ENCODE peak calls at places on chromosomes 2 and 18, in four cellular contexts. N is endothelial cell of umbilical vein, R is GM12878, O is K562. V is an unnamed sample. For H4K20me1, the result is how much of the 10 kb centered on the place peaks cover.

GRCh38 chr2:74587664-74588277 is 33.3 kb downstream of the DOK1 start:
- DNase-seq in N (peak), R (no peak), O (peak), V (peak)

GRCh38 chr2:238053195-238053776 is 7.5 kb upstream of the SCLY start:
- DNase-seq in N (no peak), R (no peak), O (no peak), V (peak)

GRCh38 chr18:27419646-27420045 is 234.5 kb upstream of the CHST9 start:
- DNase-seq in N (no peak), R (no peak), O (no peak), V (no peak)

GRCh38 chr2:28436525-28437051 is 43.9 kb downstream of the FOSL2 start:
- DNase-seq in N (no peak), R (no peak), O (no peak), V (no peak)

GRCh38 chr2:39873586-39873985 is 94.5 kb upstream of the THUMPD2 start:
- DNase-seq in N (no peak), R (no peak), O (no peak), V (no peak)

GRCh38 chr2:212441821-212442220 is 96.8 kb downstream of the ERBB4 start:
- DNase-seq in N (no peak), R (no peak), O (no peak), V (no peak)

GRCh38 chr2:21793461-21793860 is 669.7 kb downstream of the TDRD15 start:
- DNase-seq in N (no peak), R (no peak), O (no peak), V (peak)

GRCh38 chr2:70974592-70974991 is 3.8 kb upstream of the ANKRD53 start:
- DNase-seq in N (no peak), R (no peak), O (peak), V (no peak)

GRCh38 chr2:142280846-142281245 is 150.0 kb upstream of the LRP1B start:
- DNase-seq in N (no peak), R (no peak), O (no peak), V (no peak)

GRCh38 chr18:37524546-37525301 is 40.9 kb downstream of the CELF4 start:
- DNase-seq in N (no peak), R (no peak), O (no peak), V (no peak)

GRCh38 chr2:180675170-180675569 is 305.2 kb upstream of the UBE2E3 start:
- DNase-seq in N (no peak), R (no peak), O (no peak), V (no peak)

GRCh38 chr2:234954551-234954992 is 2.8 kb downstream of the SH3BP4 start:
- DNase-seq in N (peak), R (no peak), O (no peak), V (peak)

GRCh38 chr18:21703241-21703820 is 1.2 kb downstream of the ABHD3 start:
- DNase-seq in N (no peak), R (peak), O (peak), V (peak)

GRCh38 chr2:202158796-202159195 is 79.6 kb downstream of the SUMO1 start:
- DNase-seq in N (no peak), R (no peak), O (no peak), V (peak)

GRCh38 chr2:234083572-234084348 is 33.3 kb downstream of the SPP2 start:
- DNase-seq in N (no peak), R (no peak), O (no peak), V (no peak)

GRCh38 chr2:218806346-218806978 is 24.5 kb downstream of the CYP27A1 start:
- DNase-seq in N (peak), R (peak), O (no peak), V (peak)

GRCh38 chr2:160324161-160324768 is 124.2 kb upstream of the ITGB6 start:
- DNase-seq in N (peak), R (no peak), O (peak), V (peak)

GRCh38 chr2:26605195-26605968 is 35.8 kb downstream of the CIB4 start:
- DNase-seq in N (peak), R (peak), O (peak), V (peak)

GRCh38 chr2:172931256-172931894 is 144.3 kb upstream of the MAP3K20 start:
- DNase-seq in N (peak), R (no peak), O (peak), V (peak)

GRCh38 chr18:56986829-56987228 is 160.1 kb upstream of the BOD1L2 start:
- DNase-seq in N (no peak), R (no peak), O (no peak), V (no peak)

GRCh38 chr2:130186391-130186790 is 4.3 kb downstream of the MZT2B start:
- DNase-seq in N (no peak), R (no peak), O (no peak), V (no peak)
- TF ChIP-seq FOS in N (no peak), R (no peak), O (no peak), V (no peak)

DNA sequence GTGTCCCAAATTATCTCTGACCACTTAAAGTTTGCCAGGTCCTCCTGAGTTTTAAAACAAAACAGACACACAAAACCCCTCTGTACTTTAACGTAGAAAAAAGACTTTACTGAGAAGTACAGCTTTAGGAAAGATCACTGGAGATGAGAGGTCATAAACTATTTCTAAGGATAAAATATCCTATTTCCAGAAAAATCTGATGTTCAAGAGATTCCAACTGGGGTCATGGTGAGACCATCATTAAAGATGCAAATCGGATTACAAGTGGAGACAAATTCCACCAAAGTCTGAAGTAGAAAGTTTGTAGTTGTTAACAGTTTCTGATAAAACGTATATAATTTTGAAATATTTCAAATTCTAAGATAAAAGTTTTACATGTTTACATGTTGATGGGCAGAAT is 241.6 kb downstream of the TCF4 start:
- DNase-seq in N (no peak), R (no peak), O (no peak), V (no peak)
- H4K20me1 ChIP-seq in N (under half), R (under half), O (under half), V (under half)

GRCh38 chr2:38438133-38438532 is 61.1 kb upstream of the ATL2 start:
- DNase-seq in N (no peak), R (no peak), O (no peak), V (no peak)

GRCh38 chr2:38439807-38440300 is 62.8 kb upstream of the ATL2 start:
- DNase-seq in N (no peak), R (no peak), O (no peak), V (no peak)

GRCh38 chr2:38440655-38441054 is 63.6 kb upstream of the ATL2 start:
- DNase-seq in N (no peak), R (no peak), O (peak), V (no peak)

GRCh38 chr2:38438536-38439225 is 61.6 kb upstream of the ATL2 start:
- DNase-seq in N (no peak), R (peak), O (no peak), V (no peak)

GRCh38 chr2:38439226-38439612 is 62.1 kb upstream of the ATL2 start:
- DNase-seq in N (no peak), R (no peak), O (no peak), V (no peak)
- TF ChIP-seq FOS in N (no peak), R (no peak), O (no peak), V (no peak)

DNA sequence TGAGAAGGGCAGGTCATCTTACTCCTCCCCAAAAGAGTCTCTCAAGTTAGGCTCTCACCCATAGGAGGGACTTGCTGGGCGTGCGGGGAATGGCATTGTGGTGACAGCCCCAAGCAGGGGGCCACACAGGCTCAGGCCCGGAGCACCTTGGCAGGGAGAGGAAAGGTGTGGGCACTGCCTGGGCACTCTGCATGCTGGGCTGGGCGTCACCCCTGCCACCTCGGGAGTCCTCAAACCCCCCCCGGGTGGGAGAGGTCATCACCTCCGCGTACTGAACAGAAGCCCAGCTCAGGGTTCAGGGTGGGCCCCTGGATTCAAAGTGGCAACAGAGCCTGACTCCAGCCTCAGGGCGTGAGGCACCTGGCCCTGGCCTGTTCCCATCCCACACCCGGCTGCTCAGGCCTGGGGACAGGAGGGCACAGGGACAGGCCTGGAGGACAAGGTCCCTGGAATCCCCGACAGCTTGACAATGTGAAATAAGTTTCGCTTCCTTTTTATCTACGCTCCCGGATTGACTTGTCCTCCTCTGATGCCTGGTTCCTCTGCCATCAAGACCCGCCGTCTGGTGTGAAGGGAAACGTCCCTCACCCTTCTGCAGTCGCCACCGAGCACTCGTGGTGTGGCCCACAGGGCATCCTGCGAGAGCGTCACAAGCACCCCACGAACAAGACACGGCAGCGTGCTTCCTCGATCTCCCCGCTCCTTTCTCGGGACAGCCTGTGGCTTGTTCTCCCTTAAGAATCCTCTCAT is 97.8 kb downstream of the HDAC4 start:
- DNase-seq in N (no peak), R (no peak), O (no peak), V (no peak)
- H4K20me1 ChIP-seq in N (under half), R (under half), O (under half), V (under half)

DNA sequence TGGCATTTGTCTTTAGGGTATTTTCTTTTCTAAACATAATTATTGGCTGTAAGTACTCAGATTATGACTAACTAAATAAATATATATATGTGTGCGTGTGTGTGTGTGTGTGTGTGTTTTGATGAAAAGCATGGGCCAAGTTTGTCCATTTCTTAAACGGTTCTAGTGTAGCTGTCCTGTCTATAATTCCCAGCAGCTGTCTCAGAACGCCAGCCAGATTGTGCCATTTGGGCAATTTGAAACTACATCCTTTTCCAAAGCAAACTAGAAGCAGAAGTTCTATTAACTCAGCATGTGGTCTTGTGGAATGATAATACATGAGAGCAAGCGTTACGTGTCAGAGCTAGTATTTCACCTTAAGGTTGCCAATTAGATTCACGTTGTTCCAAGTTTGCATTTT is 1.7 kb downstream of the ARHGAP28 start:
- DNase-seq in N (peak), R (no peak), O (no peak), V (peak)
- TF ChIP-seq FOS in N (no peak), R (no peak), O (no peak), V (no peak)